ENCODE peak calls at places on chromosomes 12 and 14, in four cellular contexts. K is progenitor cell of endocrine pancreas, E is upper lobe of right lung, N is activated B cell treated with CpG ODN at 0.5 μM for 24 hours. W is an unnamed sample.

GRCh38 chr12:112870267-112870980 is 36.3 kb upstream of the OAS1 start:
- DNase-seq in N (no peak), K (no peak), E (no peak), W (no peak)

GRCh38 chr14:67653651-67654280 is 20.7 kb downstream of the VTI1B start:
- DNase-seq in N (no peak), E (no peak), K (no peak), W (no peak)

GRCh38 chr12:9763025-9763424 is 2.3 kb upstream of the CD69 start:
- DNase-seq in E (no peak), K (no peak), N (no peak), W (no peak)

GRCh38 chr12:108850854-108851573 is 6.4 kb downstream of the SSH1 start:
- DNase-seq in K (no peak), E (no peak), N (peak), W (no peak)

GRCh38 chr12:80187660-80188090 is 88.3 kb downstream of the OTOGL start:
- DNase-seq in N (no peak), K (no peak), E (no peak), W (no peak)

GRCh38 chr12:111741235-111741812 is 25.4 kb upstream of the ALDH2 start:
- DNase-seq in E (no peak), K (no peak), N (no peak), W (no peak)

GRCh38 chr12:109053382-109054123 is 1.2 kb downstream of the USP30 start:
- DNase-seq in N (no peak), K (no peak), E (no peak), W (no peak)

GRCh38 chr12:47066278-47067048 is 13.0 kb upstream of the PCED1B start:
- DNase-seq in K (no peak), N (no peak), E (no peak), W (no peak)

GRCh38 chr12:95143784-95144205 is 70.4 kb upstream of the NR2C1 start:
- DNase-seq in K (no peak), N (no peak), E (no peak), W (no peak)

GRCh38 chr14:20698018-20698329 is 9.4 kb downstream of the ANG start:
- DNase-seq in E (no peak), N (no peak), K (no peak), W (no peak)

GRCh38 chr14:69375722-69376121 is 22.4 kb downstream of the ERH start:
- DNase-seq in K (no peak), N (no peak), E (no peak), W (no peak)

GRCh38 chr14:41973178-41973577 is 366.5 kb downstream of the LRFN5 start:
- DNase-seq in N (no peak), E (no peak), K (no peak), W (no peak)

GRCh38 chr14:49892301-49892635 is 614 bp upstream of the ARF6 start:
- DNase-seq in E (no peak), N (no peak), K (no peak), W (peak)

GRCh38 chr14:100108042-100108825 is 43.0 kb downstream of the EVL start:
- DNase-seq in K (peak), E (peak), N (peak), W (peak)

GRCh38 chr14:91418387-91419043 is 895 bp upstream of the CCDC88C start:
- DNase-seq in K (peak), E (peak), N (peak), W (no peak)

GRCh38 chr12:123937707-123938600 is 34.7 kb downstream of the CCDC92 start:
- DNase-seq in E (no peak), N (no peak), K (no peak), W (no peak)

GRCh38 chr14:104253223-104253822 is 114.9 kb downstream of the KIF26A start:
- DNase-seq in K (no peak), E (peak), N (no peak), W (no peak)

GRCh38 chr12:53064613-53065415 is 14.4 kb downstream of the SPRYD3 start:
- DNase-seq in N (no peak), E (peak), K (no peak), W (no peak)

GRCh38 chr12:7161811-7162210 is 27.7 kb upstream of the PEX5 start:
- DNase-seq in K (no peak), N (no peak), E (no peak), W (no peak)

GRCh38 chr12:87266305-87266704 is 762.9 kb downstream of the C12orf50 start:
- DNase-seq in N (no peak), K (no peak), E (no peak), W (no peak)

GRCh38 chr12:126055521-126055920 is 990.3 kb downstream of the AACS start:
- DNase-seq in N (no peak), K (no peak), E (no peak), W (no peak)

GRCh38 chr14:47009615-47010014 is 358.0 kb upstream of the RPL10L start:
- DNase-seq in E (no peak), K (no peak), N (no peak), W (no peak)

GRCh38 chr14:91373591-91374245 is 43.9 kb downstream of the CCDC88C start:
- DNase-seq in N (peak), E (no peak), K (no peak), W (no peak)

GRCh38 chr12:60257063-60257462 is 661.2 kb downstream of the SLC16A7 start:
- DNase-seq in E (no peak), N (no peak), K (no peak), W (no peak)

GRCh38 chr12:27635349-27635972 is 60.8 kb upstream of the REP15 start:
- DNase-seq in N (no peak), E (no peak), K (no peak), W (no peak)

GRCh38 chr14:77023001-77023996 is 5.2 kb downstream of the IRF2BPL start:
- DNase-seq in N (no peak), E (no peak), K (peak), W (no peak)

GRCh38 chr12:19846561-19846960 is 407.3 kb downstream of the AEBP2 start:
- DNase-seq in N (no peak), K (no peak), E (no peak), W (no peak)

GRCh38 chr12:131755305-131756113 is 44.6 kb downstream of the SFSWAP start:
- DNase-seq in N (no peak), K (no peak), E (no peak), W (no peak)

GRCh38 chr12:162467-163307 is 51.3 kb downstream of the SLC6A12 start:
- DNase-seq in E (no peak), N (no peak), K (no peak), W (no peak)

GRCh38 chr14:100313464-100314230 is 7.4 kb upstream of the SLC25A29 start:
- DNase-seq in N (no peak), K (no peak), E (no peak), W (no peak)

GRCh38 chr12:100573499-100574261 is at the start of gene GAS2L3:
- DNase-seq in N (peak), K (peak), E (peak), W (peak)

GRCh38 chr14:23793532-23793931 is 157.4 kb downstream of the DHRS2 start:
- DNase-seq in N (no peak), K (no peak), E (no peak), W (no peak)

GRCh38 chr12:120580787-120581723 is at the start of gene POP5:
- DNase-seq in N (peak), K (peak), E (peak), W (peak)
- TF ChIP-seq CTCF in N (no peak), K (no peak), E (no peak), W (no peak)

DNA sequence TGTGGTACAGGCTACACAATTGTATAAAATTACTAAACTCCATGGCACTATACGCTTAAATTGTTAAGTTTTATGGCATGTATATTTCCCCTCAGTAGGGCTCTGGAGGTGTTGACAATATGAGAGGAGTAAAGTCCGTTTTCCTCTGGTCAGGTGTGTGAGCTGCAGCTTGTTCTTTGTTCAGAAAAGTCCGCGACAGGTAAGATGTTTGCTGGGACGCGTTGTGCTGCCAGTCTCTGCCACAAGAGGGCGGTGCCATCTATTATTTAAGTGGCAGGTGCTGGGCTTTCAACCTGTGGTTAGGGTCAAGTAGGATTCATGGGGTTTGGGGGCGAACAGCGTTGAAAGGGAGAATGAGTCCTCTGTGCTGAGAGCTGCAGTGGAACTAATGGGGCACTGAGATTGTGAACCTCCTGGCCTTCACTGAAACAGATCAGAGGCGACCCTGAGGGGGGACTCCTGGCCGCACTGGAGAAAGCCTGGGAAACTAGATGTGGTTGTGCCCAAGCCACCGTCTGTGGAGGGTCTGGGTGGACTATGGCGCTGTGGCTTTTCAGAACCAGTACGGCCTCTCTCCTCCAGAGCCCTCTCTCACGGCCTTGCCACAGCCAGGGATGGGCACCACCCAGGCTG is 179.0 kb downstream of the SLC15A4 start:
- DNase-seq in E (no peak), K (peak), N (peak), W (no peak)
- TF ChIP-seq CTCF in E (peak), K (peak), N (peak), W (peak)

DNA sequence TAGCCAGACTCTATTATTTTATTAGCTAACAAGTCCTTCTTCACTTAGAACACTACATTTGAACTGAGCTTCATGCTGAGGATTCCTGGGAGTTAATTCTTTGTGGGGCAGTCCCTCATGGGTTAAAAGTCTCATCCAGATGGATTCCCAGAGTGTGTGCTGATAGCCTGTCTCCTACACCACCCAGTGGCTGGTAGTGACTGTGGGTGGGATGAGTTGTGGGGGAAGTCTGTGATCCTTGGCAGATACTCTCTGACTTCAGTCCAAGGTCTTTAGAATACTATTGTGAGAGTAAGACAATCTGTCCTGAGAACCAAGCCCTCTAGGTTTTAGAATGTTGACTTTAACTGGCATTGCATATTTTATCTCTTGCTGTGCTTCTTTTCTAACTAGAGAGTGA is 37.2 kb downstream of the AKAP6 start:
- DNase-seq in N (no peak), K (no peak), E (no peak), W (no peak)
- TF ChIP-seq CTCF in N (no peak), K (no peak), E (no peak), W (peak)

GRCh38 chr12:24890048-24890447 is 58.9 kb downstream of the BCAT1 start:
- DNase-seq in K (no peak), N (no peak), E (no peak), W (no peak)

GRCh38 chr12:24889403-24889802 is 59.5 kb downstream of the BCAT1 start:
- DNase-seq in E (no peak), N (no peak), K (no peak), W (no peak)

GRCh38 chr12:24884911-24885310 is 64.0 kb downstream of the BCAT1 start:
- DNase-seq in N (no peak), E (no peak), K (no peak), W (no peak)

GRCh38 chr12:24888813-24889212 is 60.1 kb downstream of the BCAT1 start:
- DNase-seq in N (no peak), E (no peak), K (no peak), W (no peak)
- TF ChIP-seq CTCF in N (no peak), E (no peak), K (no peak), W (no peak)

GRCh38 chr12:22656376-22656775 is 31.4 kb downstream of the ETNK1 start:
- DNase-seq in E (no peak), K (no peak), N (no peak), W (no peak)
- TF ChIP-seq CTCF in E (no peak), K (no peak), N (no peak), W (no peak)

DNA sequence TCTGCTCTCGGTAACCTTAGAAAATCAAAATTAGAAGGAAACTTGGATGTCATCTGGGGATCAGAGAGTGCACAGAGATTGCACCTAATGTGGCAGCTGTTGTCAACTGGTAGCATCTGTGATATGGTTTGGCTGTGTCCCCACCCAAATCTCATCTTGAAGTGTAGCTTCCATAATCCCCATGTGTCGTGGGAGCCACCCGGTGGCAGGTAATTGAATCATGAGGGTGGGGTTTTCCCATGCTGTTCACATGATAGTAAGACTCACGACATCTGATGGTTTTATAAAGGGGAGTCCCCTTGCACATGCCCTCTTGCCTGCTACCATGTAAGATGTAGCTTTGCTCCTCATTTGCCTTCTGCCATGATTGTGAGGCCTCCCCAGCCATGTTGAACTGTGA is 127.7 kb upstream of the SRRM4 start:
- DNase-seq in K (no peak), N (no peak), E (no peak), W (no peak)
- TF ChIP-seq CTCF in K (peak), N (no peak), E (peak), W (no peak)

GRCh38 chr12:88577537-88577936 is 2.7 kb downstream of the KITLG start:
- DNase-seq in N (no peak), E (no peak), K (no peak), W (no peak)
- TF ChIP-seq CTCF in N (no peak), E (peak), K (peak), W (no peak)

GRCh38 chr12:120455302-120455701 is 9.1 kb downstream of the GATC start:
- DNase-seq in E (no peak), K (no peak), N (no peak), W (no peak)

GRCh38 chr12:120453060-120453761 is 7.0 kb downstream of the GATC start:
- DNase-seq in E (no peak), K (no peak), N (no peak), W (no peak)

GRCh38 chr12:120460157-120460556 is 9.4 kb downstream of the SRSF9 start:
- DNase-seq in K (no peak), E (no peak), N (no peak), W (no peak)

GRCh38 chr12:120453977-120454376 is 7.7 kb downstream of the GATC start:
- DNase-seq in N (no peak), E (no peak), K (no peak), W (peak)

DNA sequence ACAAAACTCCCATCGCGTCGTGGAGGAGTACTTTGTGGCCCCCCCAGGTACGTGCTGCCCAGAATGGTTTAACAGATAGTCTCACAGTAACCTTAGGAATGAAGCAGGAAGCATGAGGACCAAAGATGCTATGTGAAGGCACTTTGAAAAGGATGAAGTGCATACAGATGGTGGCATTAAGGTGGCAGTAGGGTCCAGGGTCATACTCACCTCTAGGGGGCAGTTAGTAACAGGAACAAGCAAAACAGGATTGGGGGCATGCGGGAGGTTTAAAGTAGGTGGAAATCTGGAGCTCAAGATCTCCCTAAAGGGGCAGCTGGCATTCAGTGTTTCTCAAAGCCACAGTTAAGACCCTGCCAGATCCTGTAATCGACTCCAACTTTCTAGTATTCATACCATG is 10.9 kb downstream of the GATC start:
- DNase-seq in E (no peak), K (no peak), N (no peak), W (no peak)
- TF ChIP-seq CTCF in E (no peak), K (peak), N (no peak), W (peak)

DNA sequence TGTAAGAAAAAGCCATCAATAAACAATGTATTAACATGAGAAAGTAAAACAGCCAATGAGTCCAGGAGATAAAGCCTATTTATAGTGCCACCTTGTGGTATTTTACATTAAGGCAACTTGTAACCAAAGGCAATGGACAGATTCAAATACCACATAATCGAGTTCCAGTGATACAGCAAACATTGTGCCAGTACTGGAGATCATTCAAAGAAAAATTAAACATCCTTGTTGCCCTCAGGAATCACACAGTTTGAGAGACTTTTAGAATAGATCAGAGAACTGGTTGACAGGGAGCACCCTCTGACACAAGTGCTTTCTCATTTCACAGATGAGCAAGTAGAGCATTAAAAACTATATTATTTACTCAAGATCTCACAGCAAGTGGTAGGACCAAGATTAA is 98.1 kb downstream of the DDHD1 start:
- DNase-seq in E (no peak), N (no peak), K (no peak), W (no peak)
- TF ChIP-seq CTCF in E (peak), N (peak), K (peak), W (peak)

GRCh38 chr14:58244556-58245387 is at the start of gene PSMA3:
- DNase-seq in E (peak), K (peak), N (peak), W (peak)
- TF ChIP-seq CTCF in E (no peak), K (no peak), N (no peak), W (no peak)

W was measured in D721Med.